ENCODE peak calls at places on chromosomes 6 and 20, in seven cellular contexts. W is HCT116, H is GM12878, S is K562, E is SK-N-SH, O is HepG2, B is H1. C is an unnamed sample.

GRCh38 chr20:695165-695866 is 19.7 kb upstream of the SCRT2 start:
- DNase-seq in W (no peak), H (no peak), S (no peak), E (no peak), O (no peak), B (no peak), C (no peak)

GRCh38 chr20:46651091-46651962 is at the start of gene SLC13A3:
- DNase-seq in W (no peak), H (no peak), S (no peak), E (peak), O (peak), B (peak), C (no peak)

GRCh38 chr20:1474325-1474724 is 7.7 kb upstream of the NSFL1C start:
- DNase-seq in W (no peak), H (no peak), S (no peak), E (no peak), O (no peak), B (no peak), C (no peak)

GRCh38 chr20:1357921-1358671 is 29.2 kb upstream of the SDCBP2 start:
- DNase-seq in W (no peak), H (no peak), S (no peak), E (no peak), O (no peak), B (no peak), C (no peak)

GRCh38 chr6:6395581-6396197 is 75.2 kb upstream of the F13A1 start:
- DNase-seq in W (no peak), H (no peak), S (no peak), E (no peak), O (no peak), B (no peak), C (no peak)

GRCh38 chr6:17705778-17706579 is 746 bp downstream of the NUP153 start:
- DNase-seq in W (no peak), H (no peak), S (no peak), E (peak), O (peak), B (peak), C (no peak)

GRCh38 chr6:159036673-159037072 is 8.1 kb downstream of the TAGAP start:
- DNase-seq in W (no peak), H (no peak), S (no peak), E (no peak), O (no peak), B (no peak), C (no peak)

GRCh38 chr6:80454661-80455365 is 348.3 kb downstream of the BCKDHB start:
- DNase-seq in W (no peak), H (no peak), S (no peak), E (no peak), O (no peak), B (no peak), C (no peak)

GRCh38 chr6:48560408-48560807 is 449.4 kb upstream of the PTCHD4 start:
- DNase-seq in W (no peak), H (no peak), S (no peak), E (no peak), O (no peak), B (no peak), C (peak)

GRCh38 chr6:46684771-46685170 is 2.9 kb upstream of the TDRD6 start:
- DNase-seq in W (no peak), H (no peak), S (no peak), E (no peak), O (no peak), B (no peak), C (no peak)

GRCh38 chr6:129490551-129491245 is 219.3 kb downstream of the ARHGAP18 start:
- DNase-seq in W (peak), H (peak), S (peak), E (no peak), O (peak), B (no peak), C (no peak)

GRCh38 chr6:9611016-9611415 is 803.9 kb downstream of the TFAP2A start:
- DNase-seq in W (no peak), H (no peak), S (no peak), E (no peak), O (no peak), B (no peak), C (no peak)

GRCh38 chr20:24502184-24502583 is 32.8 kb downstream of the SYNDIG1 start:
- DNase-seq in W (no peak), H (no peak), S (no peak), E (peak), O (no peak), B (peak), C (no peak)

GRCh38 chr6:120608826-120609225 is 725.5 kb downstream of the TBC1D32 start:
- DNase-seq in W (no peak), H (no peak), S (no peak), E (no peak), O (peak), B (no peak), C (no peak)

GRCh38 chr20:34581341-34582189 is 23.0 kb downstream of the MAP1LC3A start:
- DNase-seq in W (no peak), H (peak), S (no peak), E (no peak), O (no peak), B (no peak), C (no peak)

GRCh38 chr6:13355043-13355945 is 27.0 kb upstream of the TBC1D7 start:
- DNase-seq in W (peak), H (peak), S (peak), E (no peak), O (peak), B (no peak), C (peak)

GRCh38 chr6:24918641-24919403 is 16.9 kb downstream of the RIPOR2 start:
- DNase-seq in W (no peak), H (no peak), S (no peak), E (peak), O (no peak), B (no peak), C (no peak)

GRCh38 chr6:26330835-26331808 is 33.9 kb upstream of the BTN3A2 start:
- DNase-seq in W (no peak), H (no peak), S (peak), E (peak), O (peak), B (peak), C (peak)

GRCh38 chr6:151065027-151065815 is 174.5 kb upstream of the AKAP12 start:
- DNase-seq in W (no peak), H (no peak), S (no peak), E (no peak), O (no peak), B (peak), C (no peak)

GRCh38 chr20:58829531-58829941 is 21.2 kb downstream of the GNAS-AS1 start:
- DNase-seq in W (no peak), H (no peak), S (no peak), E (no peak), O (no peak), B (no peak), C (peak)

GRCh38 chr6:156822747-156823206 is 45.6 kb downstream of the ARID1B start:
- DNase-seq in W (no peak), H (no peak), S (no peak), E (peak), O (no peak), B (no peak), C (no peak)

GRCh38 chr6:28589234-28589951 is 63.7 kb downstream of the GPX5 start:
- DNase-seq in W (peak), H (peak), S (no peak), E (peak), O (peak), B (peak), C (no peak)

GRCh38 chr6:111540971-111541719 is 58.1 kb upstream of the REV3L start:
- DNase-seq in W (no peak), H (no peak), S (no peak), E (peak), O (no peak), B (no peak), C (no peak)

GRCh38 chr20:37939701-37940151 is 36.8 kb downstream of the VSTM2L start:
- DNase-seq in W (no peak), H (no peak), S (no peak), E (no peak), O (no peak), B (peak), C (no peak)

GRCh38 chr6:33830635-33831240 is 26.9 kb upstream of the MLN start:
- DNase-seq in W (no peak), H (no peak), S (no peak), E (no peak), O (no peak), B (no peak), C (no peak)

GRCh38 chr6:324116-324728 is 31.9 kb downstream of the DUSP22 start:
- DNase-seq in W (no peak), H (no peak), S (no peak), E (no peak), O (no peak), B (no peak), C (no peak)

GRCh38 chr6:322205-322930 is 30.1 kb downstream of the DUSP22 start:
- DNase-seq in W (no peak), H (no peak), S (peak), E (no peak), O (no peak), B (no peak), C (no peak)

GRCh38 chr6:324729-325125 is 32.4 kb downstream of the DUSP22 start:
- DNase-seq in W (no peak), H (no peak), S (no peak), E (no peak), O (no peak), B (no peak), C (no peak)

GRCh38 chr6:323730-324088 is 31.4 kb downstream of the DUSP22 start:
- DNase-seq in W (no peak), H (no peak), S (no peak), E (no peak), O (no peak), B (no peak), C (no peak)

DNA sequence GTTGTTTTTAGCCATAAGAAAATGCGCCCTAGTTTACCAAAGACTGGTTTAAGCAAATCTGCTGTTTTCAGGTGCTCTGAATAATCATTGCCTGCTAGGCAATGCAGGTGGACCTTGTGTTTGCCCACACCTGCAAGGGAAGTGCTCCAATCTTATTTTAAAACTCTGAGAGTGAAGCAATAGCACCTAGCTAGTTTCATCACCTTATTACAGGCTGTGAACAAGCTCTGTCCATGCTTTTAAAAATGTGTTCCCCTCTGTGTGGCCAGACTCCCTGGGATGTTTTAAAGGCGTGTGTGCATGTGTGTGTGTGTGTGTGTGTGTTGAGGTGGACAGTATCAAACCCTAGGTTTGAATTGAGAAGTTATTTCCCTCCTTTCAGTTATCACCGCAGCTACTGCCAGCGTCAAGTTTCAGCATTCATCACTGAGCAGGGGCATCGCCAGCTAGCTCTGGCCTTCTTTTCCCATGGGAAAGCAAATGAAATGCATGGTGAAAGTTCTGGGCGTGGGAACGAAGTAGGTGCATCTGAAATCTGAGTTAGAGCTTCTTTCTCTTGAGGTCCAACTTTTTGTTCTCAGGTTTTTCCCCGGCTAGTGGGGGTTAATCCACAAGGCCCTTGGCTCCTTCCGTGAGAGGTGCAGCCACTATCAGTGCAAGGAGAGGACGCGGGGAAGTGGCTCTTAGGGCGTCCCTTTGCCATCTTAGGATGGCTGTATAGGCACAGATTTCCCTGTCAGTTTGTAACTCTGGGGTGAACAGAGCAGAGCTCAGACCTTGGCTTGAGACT is 30.8 kb downstream of the DUSP22 start:
- DNase-seq in W (no peak), H (peak), S (no peak), E (no peak), O (no peak), B (no peak), C (no peak)
- TF ChIP-seq JUND in W (no peak), H (no peak), S (no peak), E (no peak), O (no peak), B (no peak), C (no peak)

DNA sequence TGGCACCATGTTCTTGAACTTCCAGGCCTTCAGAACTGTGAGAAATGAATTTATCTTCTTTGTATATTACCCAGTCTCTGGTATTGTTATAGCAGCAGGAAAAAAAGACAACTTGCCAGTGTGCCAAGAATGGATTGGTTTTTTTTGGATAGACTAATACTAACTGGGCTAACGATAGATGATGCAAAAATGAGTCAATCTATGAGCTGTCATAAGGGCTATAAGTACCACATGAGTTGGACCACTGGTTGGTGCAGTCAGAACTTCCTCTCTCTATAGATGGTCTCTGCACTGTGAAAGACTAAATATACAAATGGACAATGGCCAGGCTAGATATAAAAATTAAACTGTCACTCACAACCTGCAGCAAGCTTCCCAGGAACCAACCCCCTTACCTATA is 87.6 kb upstream of the COL21A1 start:
- DNase-seq in W (no peak), H (no peak), S (no peak), E (no peak), O (no peak), B (no peak), C (no peak)
- TF ChIP-seq JUND in W (no peak), H (no peak), S (no peak), E (peak), O (no peak), B (no peak), C (no peak)

GRCh38 chr20:62875419-62876355 is 14.1 kb upstream of the TCFL5 start:
- DNase-seq in W (peak), H (no peak), S (peak), E (peak), O (peak), B (no peak), C (peak)

GRCh38 chr20:62878244-62879030 is 16.8 kb upstream of the TCFL5 start:
- DNase-seq in W (no peak), H (no peak), S (peak), E (no peak), O (no peak), B (no peak), C (no peak)

GRCh38 chr20:62874745-62875344 is 13.2 kb upstream of the TCFL5 start:
- DNase-seq in W (no peak), H (no peak), S (peak), E (peak), O (peak), B (no peak), C (no peak)

GRCh38 chr20:62876441-62876825 is 14.8 kb upstream of the TCFL5 start:
- DNase-seq in W (no peak), H (no peak), S (no peak), E (peak), O (no peak), B (no peak), C (no peak)

DNA sequence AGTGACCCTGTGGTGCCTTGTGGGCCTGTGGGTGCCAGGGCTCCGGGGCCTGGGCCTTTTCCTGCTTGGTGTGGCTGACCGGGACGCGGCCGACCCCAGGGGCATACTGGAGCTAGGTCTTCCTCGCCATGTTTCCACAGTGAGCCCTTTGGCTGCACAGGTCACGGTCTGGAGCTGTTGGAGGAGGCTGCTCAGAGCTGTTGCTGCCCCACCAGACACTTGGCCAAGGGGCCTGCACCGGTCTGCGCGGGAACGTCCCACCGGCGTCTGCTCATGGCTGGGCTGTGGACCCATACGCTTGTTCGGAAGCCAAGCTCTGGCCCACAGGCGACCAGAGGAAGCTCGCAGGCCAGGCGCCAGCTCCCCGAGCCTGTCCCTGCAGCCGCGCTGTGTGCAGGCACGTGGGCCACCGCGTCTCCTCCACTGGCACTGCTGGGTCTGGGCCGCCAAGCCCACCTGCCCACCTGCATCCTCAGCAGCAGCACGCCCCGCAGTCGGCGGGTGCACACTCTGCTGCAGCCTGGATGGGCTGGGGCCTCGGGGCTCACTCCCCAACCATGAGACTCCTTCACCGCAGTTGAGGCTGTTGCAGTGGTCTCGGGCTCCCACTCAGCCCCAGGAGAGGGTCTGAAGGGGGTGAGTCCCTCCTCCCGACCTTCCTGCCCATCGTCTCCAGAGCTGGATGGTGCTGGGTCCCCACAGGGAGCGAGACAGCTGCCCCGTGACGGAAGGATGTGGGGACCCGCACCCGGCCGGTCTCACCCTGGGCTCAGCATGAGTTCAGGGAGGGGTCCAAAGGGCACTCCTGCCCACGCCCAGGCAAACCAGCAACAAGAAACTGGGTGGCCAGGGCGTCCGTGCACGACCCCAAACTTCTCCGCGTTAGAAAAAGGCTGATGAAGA is 15.5 kb upstream of the TCFL5 start:
- DNase-seq in W (no peak), H (no peak), S (no peak), E (peak), O (no peak), B (no peak), C (no peak)
- TF ChIP-seq JUND in W (no peak), H (no peak), S (no peak), E (no peak), O (no peak), B (no peak), C (no peak)

GRCh38 chr20:47821481-47822100 is 36.3 kb upstream of the SULF2 start:
- DNase-seq in W (peak), H (no peak), S (no peak), E (no peak), O (no peak), B (no peak), C (peak)

DNA sequence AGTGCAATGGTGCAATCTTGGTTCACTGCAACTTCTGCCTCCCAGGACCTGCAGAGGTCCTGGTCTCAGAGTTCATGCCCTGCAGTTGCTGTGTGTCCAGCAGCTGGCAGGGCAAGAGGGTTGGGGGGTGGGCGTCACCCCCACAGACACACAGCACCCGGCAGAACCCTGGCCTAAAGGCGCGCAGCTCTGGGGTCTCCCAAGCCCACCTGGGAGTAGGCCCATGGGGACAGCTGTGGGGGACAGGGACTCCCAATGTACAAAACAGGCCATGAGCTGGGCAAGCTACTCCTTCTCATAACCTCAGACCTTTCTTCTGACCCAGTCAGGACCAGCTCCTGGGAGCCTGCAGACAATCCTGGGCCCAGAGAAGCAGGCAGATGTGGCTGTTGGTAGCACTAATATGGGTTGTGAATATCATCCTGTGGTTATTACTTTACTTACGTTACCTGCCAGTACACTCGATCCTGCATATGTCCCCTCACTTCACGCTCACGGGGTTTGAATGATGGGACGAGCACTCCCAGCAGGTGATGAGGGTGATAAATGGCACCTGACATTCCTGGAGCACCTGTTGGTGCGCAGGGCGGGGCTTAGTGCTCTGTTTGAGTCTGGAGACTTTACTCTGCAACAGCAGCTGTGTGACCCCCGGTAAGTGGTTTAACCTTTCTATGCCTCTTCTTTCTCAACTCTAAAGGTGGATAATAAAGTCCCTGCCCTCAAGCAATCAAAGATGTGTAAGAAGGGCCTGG is 39.9 kb upstream of the SULF2 start:
- DNase-seq in W (no peak), H (no peak), S (no peak), E (no peak), O (no peak), B (no peak), C (no peak)
- TF ChIP-seq JUND in W (no peak), H (no peak), S (no peak), E (no peak), O (no peak), B (no peak), C (no peak)

GRCh38 chr6:161489626-161490306 is 215.9 kb upstream of the AGPAT4 start:
- DNase-seq in W (no peak), H (no peak), S (no peak), E (no peak), O (no peak), B (no peak), C (no peak)

GRCh38 chr6:161482517-161482903 is 208.6 kb upstream of the AGPAT4 start:
- DNase-seq in W (no peak), H (no peak), S (no peak), E (no peak), O (no peak), B (no peak), C (no peak)

GRCh38 chr6:161486903-161487531 is 213.2 kb upstream of the AGPAT4 start:
- DNase-seq in W (no peak), H (no peak), S (no peak), E (no peak), O (no peak), B (no peak), C (no peak)

GRCh38 chr6:161487694-161488093 is 213.8 kb upstream of the AGPAT4 start:
- DNase-seq in W (no peak), H (no peak), S (no peak), E (no peak), O (no peak), B (no peak), C (no peak)

GRCh38 chr6:161486326-161486725 is 212.5 kb upstream of the AGPAT4 start:
- DNase-seq in W (peak), H (no peak), S (no peak), E (peak), O (no peak), B (no peak), C (no peak)
- TF ChIP-seq JUND in W (peak), H (no peak), S (no peak), E (peak), O (no peak), B (no peak), C (no peak)